ENCODE peak calls at places on chromosomes 5 and 9, in five cellular contexts. P is foreskin fibroblast, L is hepatocyte, J is psoas muscle, W is H54. S is an unnamed sample.

GRCh38 chr5:64210866-64211265 is 45.2 kb downstream of the RNF180 start:
- DNase-seq in W (peak; percentile 1), J (no peak), L (peak; percentile 14), P (peak; percentile 94), S (no peak)

GRCh38 chr5:116944171-116944570 is 369.5 kb upstream of the SEMA6A start:
- DNase-seq in P (peak; percentile 1), W (no peak), J (no peak), L (no peak), S (peak; percentile 16)

GRCh38 chr9:88110026-88110425 is 28.2 kb downstream of the SPATA31C2 start:
- DNase-seq in P (no peak), J (no peak), W (no peak), L (no peak), S (no peak)

GRCh38 chr5:127894461-127894860 is 189.1 kb upstream of the SLC12A2 start:
- DNase-seq in W (no peak), L (no peak), P (no peak), J (no peak), S (no peak)

GRCh38 chr9:87647114-87647513 is 78.8 kb upstream of the CTSL start:
- DNase-seq in L (no peak), J (no peak), W (no peak), P (no peak), S (peak; percentile 42)

GRCh38 chr5:30098940-30099339 is 1094.5 kb upstream of the CDH6 start:
- DNase-seq in W (no peak), L (no peak), P (no peak), J (no peak), S (no peak)

GRCh38 chr5:133147411-133147810 is 95.6 kb downstream of the HSPA4 start:
- DNase-seq in P (peak; percentile 31), J (no peak), W (no peak), L (no peak), S (no peak)

GRCh38 chr5:62341783-62342475 is 35.9 kb downstream of the KIF2A start:
- DNase-seq in W (no peak), L (no peak), P (no peak), J (no peak), S (no peak)

GRCh38 chr9:16030513-16031185 is 477.8 kb downstream of the CCDC171 start:
- DNase-seq in P (peak; percentile 95), W (peak; percentile 59), L (no peak), J (no peak), S (no peak)

GRCh38 chr5:149240354-149240998 is 31.2 kb upstream of the AFAP1L1 start:
- DNase-seq in J (no peak), L (no peak), P (no peak), W (no peak), S (no peak)

GRCh38 chr5:51748667-51749066 is 365.4 kb downstream of the ISL1 start:
- DNase-seq in L (no peak), P (no peak), J (no peak), W (no peak), S (no peak)

GRCh38 chr9:122374885-122375420 is 4.1 kb downstream of the PTGS1 start:
- DNase-seq in J (peak; percentile 78), W (no peak), P (peak; percentile 93), L (peak; percentile 78), S (peak; percentile 70)

GRCh38 chr5:40292006-40292405 is 387.7 kb upstream of the PTGER4 start:
- DNase-seq in W (no peak), J (no peak), L (no peak), P (no peak), S (no peak)

GRCh38 chr9:134168731-134169130 is 4.4 kb upstream of the RNU6ATAC start:
- DNase-seq in W (no peak), L (no peak), P (peak; percentile 23), J (no peak), S (no peak)

GRCh38 chr9:116646661-116647514 is 40.2 kb upstream of the TRIM32 start:
- DNase-seq in P (peak; percentile 79), J (no peak), L (peak; percentile 56), W (no peak), S (peak; percentile 49)

GRCh38 chr5:87151547-87151946 is 116.1 kb upstream of the RASA1 start:
- DNase-seq in L (no peak), W (peak; percentile 20), J (no peak), P (peak; percentile 94), S (no peak)

GRCh38 chr9:99140685-99141314 is 35.9 kb downstream of the TGFBR1 start:
- DNase-seq in J (no peak), L (peak; percentile 67), P (peak; percentile 77), W (peak; percentile 48), S (peak; percentile 74)